ENCODE peak calls at places on chromosomes 11 and 22, in nine cellular contexts. J is neuronal stem cell; H is naive thymus-derived CD4-positive, alpha-beta T cell; X is esophagus squamous epithelium; U is Caco-2; N is DND-41; E is left ventricle myocardium inferior; V is Peyer's patch; M is prostate gland. I is an unnamed sample. For H3K4me1, the result is how much of the 10 kb centered on the place peaks cover.

GRCh38 chr11:71463331-71464211 is 10.6 kb downstream of the NADSYN1 start:
- DNase-seq in J (no peak), H (no peak), X (no peak), U (no peak), N (no peak), E (no peak), V (peak), M (no peak), I (no peak)

GRCh38 chr11:59770869-59771268 is 15.7 kb downstream of the STX3 start:
- DNase-seq in J (no peak), H (no peak), X (no peak), U (no peak), N (no peak), E (no peak), V (no peak), M (no peak), I (no peak)

GRCh38 chr22:50014655-50015401 is 2.3 kb upstream of the IL17REL start:
- DNase-seq in J (no peak), H (no peak), X (no peak), U (no peak), N (no peak), E (peak), V (no peak), M (no peak), I (no peak)

GRCh38 chr22:36386900-36387663 is 685 bp downstream of the MYH9 start:
- DNase-seq in J (no peak), H (peak), X (no peak), U (peak), N (peak), E (peak), V (peak), M (peak), I (no peak)

GRCh38 chr11:85826096-85826855 is 15.3 kb upstream of the SYTL2 start:
- DNase-seq in J (no peak), H (no peak), X (no peak), U (peak), N (no peak), E (peak), V (no peak), M (no peak), I (no peak)

GRCh38 chr11:47296045-47296444 is 26.1 kb downstream of the MADD start:
- DNase-seq in J (no peak), H (no peak), X (no peak), U (no peak), N (no peak), E (no peak), V (no peak), M (no peak), I (no peak)

GRCh38 chr11:67357831-67358555 is 4.6 kb upstream of the POLD4 start:
- DNase-seq in J (no peak), H (no peak), X (no peak), U (no peak), N (no peak), E (no peak), V (no peak), M (no peak), I (no peak)

GRCh38 chr11:113773092-113773415 is 438 bp downstream of the ZW10 start:
- DNase-seq in J (no peak), H (no peak), X (no peak), U (peak), N (no peak), E (no peak), V (no peak), M (peak), I (no peak)

GRCh38 chr11:61679893-61680621 is at the start of gene DAGLA:
- DNase-seq in J (peak), H (peak), X (no peak), U (peak), N (peak), E (peak), V (peak), M (peak), I (peak)

GRCh38 chr22:49017769-49018330 is 809.8 kb downstream of the BRD1 start:
- DNase-seq in J (no peak), H (no peak), X (no peak), U (no peak), N (no peak), E (no peak), V (no peak), M (no peak), I (no peak)

GRCh38 chr11:18890615-18891014 is 48.6 kb downstream of the MRGPRX1 start:
- DNase-seq in J (no peak), H (no peak), X (no peak), U (peak), N (no peak), E (no peak), V (no peak), M (no peak), I (no peak)

GRCh38 chr22:24376606-24377005 is 50.8 kb upstream of the ADORA2A start:
- DNase-seq in J (no peak), H (no peak), X (no peak), U (no peak), N (no peak), E (no peak), V (no peak), M (no peak), I (no peak)

GRCh38 chr11:118628031-118628430 is 20.6 kb downstream of the PHLDB1 start:
- DNase-seq in J (no peak), H (no peak), X (no peak), U (no peak), N (no peak), E (no peak), V (no peak), M (no peak), I (no peak)
- H3K4me1 ChIP-seq in J (under half), H (under half), X (under half), U (under half), N (under half), E (half or more), V (under half), M (under half), I (under half)

GRCh38 chr11:68362801-68363379 is 50.5 kb downstream of the LRP5 start:
- DNase-seq in J (no peak), H (no peak), X (no peak), U (no peak), N (no peak), E (no peak), V (no peak), M (no peak), I (no peak)
- H3K4me3 ChIP-seq in J (no peak), H (no peak), X (no peak), U (no peak), N (no peak), E (no peak), V (no peak), M (no peak), I (no peak)

DNA sequence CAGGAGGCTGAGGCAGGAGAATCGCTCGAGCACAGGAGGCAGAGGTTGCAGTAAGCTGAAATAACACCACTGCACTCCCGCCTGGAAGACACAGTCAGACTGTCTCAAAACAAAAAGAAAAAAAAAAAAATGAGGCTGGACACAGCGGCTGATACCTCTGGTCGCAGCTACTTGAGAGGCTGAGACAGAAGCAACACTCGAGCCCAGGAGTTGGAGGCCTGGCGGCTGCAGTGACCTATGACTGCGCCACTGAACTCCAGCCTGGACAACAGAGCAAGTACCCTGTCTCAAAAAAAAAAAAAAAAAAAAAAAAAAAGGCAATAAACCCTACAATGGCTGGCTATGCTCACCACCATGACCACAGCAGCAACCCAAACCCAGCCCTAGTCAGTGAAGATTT is 11.0 kb downstream of the NAP1L4 start:
- DNase-seq in J (no peak), H (no peak), X (no peak), U (no peak), N (no peak), E (no peak), V (no peak), M (no peak), I (no peak)
- H3K4me1 ChIP-seq in J (under half), H (under half), X (under half), U (under half), N (under half), E (under half), V (under half), M (under half), I (half or more)

GRCh38 chr11:1853376-1854131 is 670 bp downstream of the LSP1 start:
- DNase-seq in J (no peak), H (no peak), X (no peak), U (no peak), N (peak), E (no peak), V (no peak), M (no peak), I (no peak)

GRCh38 chr11:1851437-1852180 is 1.3 kb upstream of the LSP1 start:
- DNase-seq in J (no peak), H (no peak), X (no peak), U (no peak), N (no peak), E (no peak), V (no peak), M (no peak), I (no peak)

GRCh38 chr11:1852885-1853284 is at the start of gene LSP1:
- DNase-seq in J (no peak), H (peak), X (peak), U (no peak), N (peak), E (no peak), V (no peak), M (no peak), I (peak)

GRCh38 chr11:1854132-1854948 is 1.5 kb downstream of the LSP1 start:
- DNase-seq in J (no peak), H (no peak), X (no peak), U (no peak), N (no peak), E (no peak), V (no peak), M (no peak), I (no peak)

GRCh38 chr11:1852271-1852877 is 510 bp upstream of the LSP1 start:
- DNase-seq in J (no peak), H (no peak), X (no peak), U (no peak), N (peak), E (no peak), V (no peak), M (no peak), I (no peak)
- H3K4me3 ChIP-seq in J (no peak), H (peak), X (no peak), U (no peak), N (no peak), E (no peak), V (no peak), M (no peak), I (peak)